ENCODE peak calls at places on chromosome 6, in four cellular contexts. B, U, G and Z are unnamed samples.

GRCh38 chr6:112049996-112050395 is 3.9 kb upstream of the CCN6 start:
- DNase-seq in B (no peak), U (no peak), G (no peak), Z (no peak)

GRCh38 chr6:33757113-33757512 is 10.4 kb upstream of the IP6K3 start:
- DNase-seq in B (no peak), U (no peak), G (no peak), Z (no peak)

GRCh38 chr6:25056130-25056529 is 120.4 kb upstream of the RIPOR2 start:
- DNase-seq in B (no peak), U (no peak), G (no peak), Z (no peak)

GRCh38 chr6:37365791-37366190 is 12.0 kb downstream of the RNF8 start:
- DNase-seq in B (no peak), U (no peak), G (no peak), Z (no peak)

GRCh38 chr6:111949546-111949945 is 76.3 kb upstream of the FYN start:
- DNase-seq in B (no peak), U (no peak), G (no peak), Z (no peak)

GRCh38 chr6:52834481-52834880 is 6.1 kb downstream of the GSTA5 start:
- DNase-seq in B (no peak), U (no peak), G (no peak), Z (no peak)

GRCh38 chr6:148648754-148649453 is 97.9 kb upstream of the UST start:
- DNase-seq in B (no peak), U (no peak), G (no peak), Z (no peak)

GRCh38 chr6:153947817-153948447 is 91.1 kb upstream of the OPRM1 start:
- DNase-seq in B (peak; percentile 8), U (peak; percentile 2), G (peak; percentile 29), Z (no peak)

GRCh38 chr6:138647006-138647405 is 126.6 kb upstream of the CCDC28A start:
- DNase-seq in B (no peak), U (no peak), G (no peak), Z (no peak)

GRCh38 chr6:26536571-26537159 is 1.5 kb upstream of the HMGN4 start:
- DNase-seq in B (no peak), U (no peak), G (peak; percentile 65), Z (no peak)

GRCh38 chr6:6234963-6235362 is 85.5 kb downstream of the F13A1 start:
- DNase-seq in B (no peak), U (no peak), G (no peak), Z (no peak)

GRCh38 chr6:39433630-39434029 is 111.1 kb upstream of the KCNK16 start:
- DNase-seq in B (no peak), U (no peak), G (no peak), Z (no peak)

GRCh38 chr6:97658090-97658489 is 375.1 kb upstream of the MMS22L start:
- DNase-seq in B (no peak), U (no peak), G (no peak), Z (no peak)

GRCh38 chr6:17349437-17349836 is 44.0 kb upstream of the CAP2 start:
- DNase-seq in B (no peak), U (peak; percentile 35), G (no peak), Z (no peak)

GRCh38 chr6:114747995-114748625 is 405.3 kb upstream of the HS3ST5 start:
- DNase-seq in B (peak; percentile 28), U (no peak), G (peak; percentile 60), Z (no peak)

GRCh38 chr6:131400054-131400781 is 172.8 kb upstream of the ARG1 start:
- DNase-seq in B (no peak), U (no peak), G (peak; percentile 89), Z (no peak)

GRCh38 chr6:87139236-87139635 is 16.1 kb upstream of the ZNF292 start:
- DNase-seq in B (peak; percentile 18), U (no peak), G (peak; percentile 35), Z (no peak)